ENCODE peak calls at places on chromosomes 3 and 15, in nine cellular contexts. One of them, this sample, is unnamed.

GRCh38 chr15:79989682-79990081 is 18.7 kb upstream of the BCL2A1 start:
- DNase-seq in hypothalamus: no peak
- DNase-seq in A549: no peak
- DNase-seq in Kasumi-1: peak; percentile 34
- DNase-seq in IMR-90: peak; percentile 49
- DNase-seq in coronary artery: no peak
- DNase-seq in osteocyte: peak; percentile 56
- DNase-seq in activated T-helper 1 cell treated with anti-CD3 and anti-CD28 coated beads, Interleukin-12 subunit alpha, Interleukin-12 subunit beta, Interleukin-2, Interleukin-4 antibody, amounts not matched to agents 30 ng/mL and 10 ng/mL and 1 ng/mL, durations not matched to agents 14 hours and 24 hours and 36 hours: no peak
- DNase-seq in tibial artery: no peak
- DNase-seq in this sample: no peak

GRCh38 chr3:122484985-122485384 is 29.8 kb downstream of the KPNA1 start:
- DNase-seq in hypothalamus: no peak
- DNase-seq in coronary artery: no peak
- DNase-seq in IMR-90: peak; percentile 70
- DNase-seq in Kasumi-1: no peak
- DNase-seq in tibial artery: no peak
- DNase-seq in A549: no peak
- DNase-seq in activated T-helper 1 cell treated with anti-CD3 and anti-CD28 coated beads, Interleukin-12 subunit alpha, Interleukin-12 subunit beta, Interleukin-2, Interleukin-4 antibody, amounts not matched to agents 30 ng/mL and 10 ng/mL and 1 ng/mL, durations not matched to agents 14 hours and 24 hours and 36 hours: no peak
- DNase-seq in osteocyte: no peak
- DNase-seq in this sample: no peak

GRCh38 chr3:126781889-126782491 is 78.0 kb downstream of the CHCHD6 start:
- DNase-seq in A549: no peak
- DNase-seq in IMR-90: peak; percentile 86
- DNase-seq in Kasumi-1: no peak
- DNase-seq in coronary artery: no peak
- DNase-seq in tibial artery: no peak
- DNase-seq in osteocyte: no peak
- DNase-seq in hypothalamus: no peak
- DNase-seq in activated T-helper 1 cell treated with anti-CD3 and anti-CD28 coated beads, Interleukin-12 subunit alpha, Interleukin-12 subunit beta, Interleukin-2, Interleukin-4 antibody, amounts not matched to agents 30 ng/mL and 10 ng/mL and 1 ng/mL, durations not matched to agents 14 hours and 24 hours and 36 hours: no peak
- DNase-seq in this sample: no peak

GRCh38 chr3:192869131-192870027 is 48.3 kb downstream of the MB21D2 start:
- DNase-seq in A549: no peak
- DNase-seq in tibial artery: peak; percentile 71
- DNase-seq in Kasumi-1: no peak
- DNase-seq in activated T-helper 1 cell treated with anti-CD3 and anti-CD28 coated beads, Interleukin-12 subunit alpha, Interleukin-12 subunit beta, Interleukin-2, Interleukin-4 antibody, amounts not matched to agents 30 ng/mL and 10 ng/mL and 1 ng/mL, durations not matched to agents 14 hours and 24 hours and 36 hours: no peak
- DNase-seq in coronary artery: no peak
- DNase-seq in IMR-90: peak; percentile 67
- DNase-seq in osteocyte: no peak
- DNase-seq in hypothalamus: no peak
- DNase-seq in this sample: no peak

GRCh38 chr15:46039703-46040102 is 404.9 kb downstream of the SQOR start:
- DNase-seq in coronary artery: no peak
- DNase-seq in Kasumi-1: no peak
- DNase-seq in tibial artery: no peak
- DNase-seq in hypothalamus: no peak
- DNase-seq in activated T-helper 1 cell treated with anti-CD3 and anti-CD28 coated beads, Interleukin-12 subunit alpha, Interleukin-12 subunit beta, Interleukin-2, Interleukin-4 antibody, amounts not matched to agents 30 ng/mL and 10 ng/mL and 1 ng/mL, durations not matched to agents 14 hours and 24 hours and 36 hours: no peak
- DNase-seq in A549: no peak
- DNase-seq in osteocyte: no peak
- DNase-seq in IMR-90: no peak
- DNase-seq in this sample: no peak

GRCh38 chr3:39506863-39507262 is 39.4 kb downstream of the MOBP start:
- DNase-seq in osteocyte: no peak
- DNase-seq in IMR-90: no peak
- DNase-seq in hypothalamus: no peak
- DNase-seq in A549: no peak
- DNase-seq in Kasumi-1: peak; percentile 4
- DNase-seq in activated T-helper 1 cell treated with anti-CD3 and anti-CD28 coated beads, Interleukin-12 subunit alpha, Interleukin-12 subunit beta, Interleukin-2, Interleukin-4 antibody, amounts not matched to agents 30 ng/mL and 10 ng/mL and 1 ng/mL, durations not matched to agents 14 hours and 24 hours and 36 hours: no peak
- DNase-seq in tibial artery: no peak
- DNase-seq in coronary artery: no peak
- DNase-seq in this sample: no peak

GRCh38 chr3:61683409-61684261 is 122.3 kb downstream of the PTPRG start:
- DNase-seq in hypothalamus: no peak
- DNase-seq in IMR-90: no peak
- DNase-seq in Kasumi-1: no peak
- DNase-seq in A549: no peak
- DNase-seq in activated T-helper 1 cell treated with anti-CD3 and anti-CD28 coated beads, Interleukin-12 subunit alpha, Interleukin-12 subunit beta, Interleukin-2, Interleukin-4 antibody, amounts not matched to agents 30 ng/mL and 10 ng/mL and 1 ng/mL, durations not matched to agents 14 hours and 24 hours and 36 hours: no peak
- DNase-seq in coronary artery: no peak
- DNase-seq in tibial artery: no peak
- DNase-seq in osteocyte: no peak
- DNase-seq in this sample: no peak

GRCh38 chr3:156633335-156633734 is 41.1 kb upstream of the TIPARP start:
- DNase-seq in coronary artery: peak; percentile 83
- DNase-seq in tibial artery: peak; percentile 77
- DNase-seq in Kasumi-1: no peak
- DNase-seq in IMR-90: peak; percentile 77
- DNase-seq in activated T-helper 1 cell treated with anti-CD3 and anti-CD28 coated beads, Interleukin-12 subunit alpha, Interleukin-12 subunit beta, Interleukin-2, Interleukin-4 antibody, amounts not matched to agents 30 ng/mL and 10 ng/mL and 1 ng/mL, durations not matched to agents 14 hours and 24 hours and 36 hours: no peak
- DNase-seq in hypothalamus: no peak
- DNase-seq in osteocyte: no peak
- DNase-seq in A549: no peak
- DNase-seq in this sample: no peak

GRCh38 chr15:31083394-31083790 is 18.1 kb downstream of the TRPM1 start:
- DNase-seq in tibial artery: no peak
- DNase-seq in osteocyte: peak; percentile 69
- DNase-seq in hypothalamus: no peak
- DNase-seq in coronary artery: no peak
- DNase-seq in A549: no peak
- DNase-seq in Kasumi-1: no peak
- DNase-seq in IMR-90: no peak
- DNase-seq in activated T-helper 1 cell treated with anti-CD3 and anti-CD28 coated beads, Interleukin-12 subunit alpha, Interleukin-12 subunit beta, Interleukin-2, Interleukin-4 antibody, amounts not matched to agents 30 ng/mL and 10 ng/mL and 1 ng/mL, durations not matched to agents 14 hours and 24 hours and 36 hours: no peak
- DNase-seq in this sample: peak; percentile 71

GRCh38 chr3:172407872-172408271 is 40.4 kb downstream of the GHSR start:
- DNase-seq in activated T-helper 1 cell treated with anti-CD3 and anti-CD28 coated beads, Interleukin-12 subunit alpha, Interleukin-12 subunit beta, Interleukin-2, Interleukin-4 antibody, amounts not matched to agents 30 ng/mL and 10 ng/mL and 1 ng/mL, durations not matched to agents 14 hours and 24 hours and 36 hours: no peak
- DNase-seq in tibial artery: no peak
- DNase-seq in osteocyte: no peak
- DNase-seq in IMR-90: no peak
- DNase-seq in coronary artery: no peak
- DNase-seq in A549: no peak
- DNase-seq in hypothalamus: no peak
- DNase-seq in Kasumi-1: no peak
- DNase-seq in this sample: no peak